ENCODE peak calls at places on chromosomes 13 and 19, in four cellular contexts. One of them, this sample, is unnamed.

GRCh38 chr19:8396563-8397203 is 6.5 kb downstream of the RAB11B start:
- DNase-seq in HCT116: no peak
- DNase-seq in SK-N-SH: peak; percentile 86
- DNase-seq in K562: peak; percentile 84
- DNase-seq in this sample: peak; percentile 35

GRCh38 chr13:113638173-113638746 is 19.7 kb downstream of the ATP4B start:
- DNase-seq in HCT116: no peak
- DNase-seq in SK-N-SH: no peak
- DNase-seq in K562: no peak
- DNase-seq in this sample: no peak

GRCh38 chr13:110311721-110312668 is 4.9 kb downstream of the COL4A2 start:
- DNase-seq in HCT116: no peak
- DNase-seq in SK-N-SH: no peak
- DNase-seq in K562: no peak
- DNase-seq in this sample: no peak

GRCh38 chr19:41753936-41754529 is 1.3 kb upstream of the CEACAM6 start:
- DNase-seq in HCT116: peak; percentile 39
- DNase-seq in SK-N-SH: peak; percentile 49
- DNase-seq in K562: peak; percentile 27
- DNase-seq in this sample: peak; percentile 14

GRCh38 chr13:107351305-107351704 is 783.4 kb upstream of the ARGLU1 start:
- DNase-seq in HCT116: no peak
- DNase-seq in SK-N-SH: no peak
- DNase-seq in K562: no peak
- DNase-seq in this sample: no peak

GRCh38 chr13:59250276-59250990 is 913.3 kb downstream of the DIAPH3 start:
- DNase-seq in HCT116: no peak
- DNase-seq in SK-N-SH: no peak
- DNase-seq in K562: no peak
- DNase-seq in this sample: no peak

GRCh38 chr13:41402695-41403511 is 54.4 kb upstream of the RGCC start:
- DNase-seq in HCT116: no peak
- DNase-seq in SK-N-SH: no peak
- DNase-seq in K562: no peak
- DNase-seq in this sample: peak; percentile 29

GRCh38 chr13:45713106-45713690 is 11.1 kb downstream of the CBY2 start:
- DNase-seq in HCT116: no peak
- DNase-seq in SK-N-SH: no peak
- DNase-seq in K562: no peak
- DNase-seq in this sample: no peak

GRCh38 chr19:661427-662196 is 1.4 kb downstream of the RNF126 start:
- DNase-seq in HCT116: no peak
- DNase-seq in SK-N-SH: no peak
- DNase-seq in K562: peak; percentile 28
- DNase-seq in this sample: no peak

GRCh38 chr19:2254052-2254872 is 2.0 kb downstream of the JSRP1 start:
- DNase-seq in HCT116: no peak
- DNase-seq in SK-N-SH: peak; percentile 45
- DNase-seq in K562: no peak
- DNase-seq in this sample: peak; percentile 64

GRCh38 chr13:24083722-24084421 is 76.6 kb upstream of the SPATA13 start:
- DNase-seq in HCT116: no peak
- DNase-seq in SK-N-SH: peak; percentile 24
- DNase-seq in K562: no peak
- DNase-seq in this sample: no peak

GRCh38 chr13:90135558-90135957 is 1211.9 kb upstream of the MIR17HG start:
- DNase-seq in HCT116: no peak
- DNase-seq in SK-N-SH: no peak
- DNase-seq in K562: no peak
- DNase-seq in this sample: no peak

GRCh38 chr13:40152145-40152544 is 496.7 kb downstream of the COG6 start:
- DNase-seq in HCT116: peak; percentile 54
- DNase-seq in SK-N-SH: no peak
- DNase-seq in K562: no peak
- DNase-seq in this sample: no peak

GRCh38 chr19:49830766-49831165 is 12.7 kb downstream of the MED25 start:
- DNase-seq in HCT116: no peak
- DNase-seq in SK-N-SH: no peak
- DNase-seq in K562: no peak
- DNase-seq in this sample: no peak

GRCh38 chr19:49833594-49833993 is 15.5 kb downstream of the MED25 start:
- DNase-seq in HCT116: no peak
- DNase-seq in SK-N-SH: no peak
- DNase-seq in K562: no peak
- DNase-seq in this sample: no peak

GRCh38 chr19:49829721-49830120 is 11.6 kb downstream of the MED25 start:
- DNase-seq in HCT116: no peak
- DNase-seq in SK-N-SH: no peak
- DNase-seq in K562: no peak
- DNase-seq in this sample: no peak

GRCh38 chr19:49831592-49831991 is 13.5 kb downstream of the MED25 start:
- DNase-seq in HCT116: no peak
- DNase-seq in SK-N-SH: no peak
- DNase-seq in K562: no peak
- DNase-seq in this sample: no peak

GRCh38 chr19:49832556-49832955 is 14.5 kb downstream of the MED25 start:
- DNase-seq in HCT116: no peak
- DNase-seq in SK-N-SH: no peak
- DNase-seq in K562: no peak
- DNase-seq in this sample: no peak
- H3K4me1 ChIP-seq in HCT116: no peaks in the 10 kb centered on the region
- H3K4me1 ChIP-seq in SK-N-SH: no peaks in the 10 kb centered on the region
- H3K4me1 ChIP-seq in K562: no peaks in the 10 kb centered on the region
- H3K4me1 ChIP-seq in this sample: no peaks in the 10 kb centered on the region

GRCh38 chr19:4062576-4063368 is 3.9 kb downstream of the ZBTB7A start:
- DNase-seq in HCT116: no peak
- DNase-seq in SK-N-SH: no peak
- DNase-seq in K562: no peak
- DNase-seq in this sample: no peak
- TF ChIP-seq JUND in HCT116: no peak
- TF ChIP-seq JUND in SK-N-SH: no peak
- TF ChIP-seq JUND in K562: no peak
- TF ChIP-seq JUND in this sample: no peak

GRCh38 chr19:4732680-4733114 is 9.1 kb upstream of the DPP9 start:
- DNase-seq in HCT116: peak; percentile 58
- DNase-seq in SK-N-SH: peak; percentile 87
- DNase-seq in K562: peak; percentile 63
- DNase-seq in this sample: peak; percentile 63

GRCh38 chr19:4733755-4734345 is 10.2 kb upstream of the DPP9 start:
- DNase-seq in HCT116: no peak
- DNase-seq in SK-N-SH: no peak
- DNase-seq in K562: no peak
- DNase-seq in this sample: no peak

DNA sequence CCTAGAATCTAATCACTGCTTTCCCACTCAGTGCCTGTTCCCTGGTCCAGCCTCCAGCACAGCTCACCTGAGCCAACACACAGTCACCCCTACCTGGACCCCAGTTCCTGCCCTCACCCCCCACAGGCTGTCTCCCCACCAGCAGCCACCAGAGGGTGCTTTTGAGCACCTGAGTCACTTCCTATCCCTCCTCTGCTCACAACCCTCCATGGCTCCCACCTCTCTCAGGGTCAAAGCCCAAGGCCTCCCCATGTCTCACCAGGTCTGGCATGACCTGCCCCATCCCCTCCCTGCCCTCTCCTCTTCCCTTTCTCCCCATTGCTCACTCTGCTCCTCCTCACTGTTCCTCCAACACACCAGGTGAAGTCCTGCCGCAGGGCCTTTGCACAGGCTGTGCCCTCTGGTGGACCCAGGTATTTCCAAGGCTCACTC is 7.1 kb upstream of the DPP9 start:
- DNase-seq in HCT116: peak; percentile 13
- DNase-seq in SK-N-SH: peak; percentile 66
- DNase-seq in K562: peak; percentile 64
- DNase-seq in this sample: no peak
- TF ChIP-seq ELF1 in HCT116: no peak
- TF ChIP-seq ELF1 in SK-N-SH: no peak
- TF ChIP-seq ELF1 in K562: peak; percentile 23
- TF ChIP-seq ELF1 in this sample: no peak

DNA sequence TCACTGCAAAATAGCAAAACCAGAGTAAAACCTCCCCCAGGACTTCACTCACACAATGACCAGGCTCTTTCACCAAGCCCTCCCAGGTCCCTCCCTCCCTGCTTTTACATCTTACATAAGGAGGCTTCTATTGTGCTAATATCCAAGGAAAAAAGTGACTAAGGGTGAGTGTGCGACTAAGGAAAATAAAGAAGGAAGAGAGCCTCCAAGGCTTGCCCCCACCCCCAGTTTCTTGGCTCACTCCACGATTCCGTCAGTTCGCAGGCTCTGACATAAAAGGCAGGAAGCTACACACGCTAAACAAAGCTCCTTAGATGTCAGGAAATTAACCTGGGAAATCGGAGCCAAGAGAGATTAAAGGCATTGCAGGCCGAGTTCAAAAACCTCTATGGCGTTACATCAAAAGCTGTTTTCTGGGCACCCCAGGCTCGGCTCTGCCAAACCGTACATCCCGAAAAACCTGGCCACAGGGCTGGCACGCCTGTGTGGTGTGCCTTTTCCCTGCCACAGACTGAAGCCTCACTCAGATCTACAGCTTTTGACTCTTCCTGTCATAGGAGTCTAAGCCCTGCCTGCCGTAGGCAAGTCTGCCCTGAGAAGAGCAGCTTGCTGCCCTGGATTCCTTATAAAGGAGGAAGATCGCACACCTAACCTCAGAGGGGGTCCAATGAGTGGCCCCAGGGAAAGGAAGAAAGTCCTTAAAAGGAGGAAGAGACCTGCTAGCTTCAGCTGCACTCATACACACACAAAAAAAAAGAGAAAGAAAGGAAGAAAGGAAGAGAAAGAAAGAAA is 67.0 kb upstream of the SERP2 start:
- DNase-seq in HCT116: peak; percentile 99
- DNase-seq in SK-N-SH: no peak
- DNase-seq in K562: no peak
- DNase-seq in this sample: no peak
- H3K4me1 ChIP-seq in HCT116: peaks cover 99% of the 10 kb centered on the region
- H3K4me1 ChIP-seq in SK-N-SH: peaks cover 31% of the 10 kb centered on the region
- H3K4me1 ChIP-seq in K562: no peaks in the 10 kb centered on the region
- H3K4me1 ChIP-seq in this sample: peaks cover 11% of the 10 kb centered on the region

DNA sequence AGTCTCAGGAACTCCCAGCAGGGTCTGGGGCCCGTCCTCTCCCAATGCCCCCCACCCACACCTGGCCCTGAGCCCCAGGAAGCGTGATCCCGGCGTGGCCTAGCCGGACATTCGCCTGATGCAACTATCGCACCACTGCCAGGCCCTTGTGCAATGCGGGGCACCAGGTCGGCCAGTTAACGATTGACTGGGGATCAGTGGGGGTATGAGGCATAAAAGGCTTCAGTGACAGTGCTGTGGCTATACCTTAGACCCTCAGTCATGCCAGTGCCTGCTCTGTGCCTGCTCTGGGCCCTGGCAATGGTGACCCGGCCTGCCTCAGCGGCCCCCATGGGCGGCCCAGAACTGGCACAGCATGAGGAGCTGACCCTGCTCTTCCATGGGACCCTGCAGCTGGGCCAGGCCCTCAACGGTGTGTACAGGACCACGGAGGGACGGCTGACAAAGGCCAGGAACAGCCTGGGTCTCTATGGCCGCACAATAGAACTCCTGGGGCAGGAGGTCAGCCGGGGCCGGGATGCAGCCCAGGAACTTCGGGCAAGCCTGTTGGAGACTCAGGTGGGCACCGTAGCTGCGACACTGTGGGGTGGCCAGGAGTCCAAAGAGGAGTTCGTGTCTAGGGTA is at the start of gene ANGPTL8:
- DNase-seq in HCT116: no peak
- DNase-seq in SK-N-SH: no peak
- DNase-seq in K562: no peak
- DNase-seq in this sample: peak; percentile 87
- TF ChIP-seq JUND in HCT116: no peak
- TF ChIP-seq JUND in SK-N-SH: no peak
- TF ChIP-seq JUND in K562: no peak
- TF ChIP-seq JUND in this sample: no peak

GRCh38 chr19:49710372-49710951 is 19.5 kb downstream of the CPT1C start:
- DNase-seq in HCT116: peak; percentile 48
- DNase-seq in SK-N-SH: no peak
- DNase-seq in K562: peak; percentile 49
- DNase-seq in this sample: no peak
- TF ChIP-seq ELF1 in HCT116: no peak
- TF ChIP-seq ELF1 in SK-N-SH: no peak
- TF ChIP-seq ELF1 in K562: no peak
- TF ChIP-seq ELF1 in this sample: no peak

GRCh38 chr19:46730187-46730586 is 13.3 kb upstream of the PRKD2 start:
- DNase-seq in HCT116: no peak
- DNase-seq in SK-N-SH: no peak
- DNase-seq in K562: no peak
- DNase-seq in this sample: no peak
- H3K4me1 ChIP-seq in HCT116: peaks cover 16% of the 10 kb centered on the region
- H3K4me1 ChIP-seq in SK-N-SH: peaks cover 3% of the 10 kb centered on the region
- H3K4me1 ChIP-seq in K562: peaks cover 26% of the 10 kb centered on the region
- H3K4me1 ChIP-seq in this sample: no peaks in the 10 kb centered on the region

This sample was measured in HepG2.